ENCODE peak calls at places on chromosomes 16 and 17, in six cellular contexts. Y is MM.1S, D is cardiac muscle cell, E is ascending aorta, R is adrenal gland, W is heart right ventricle. J is an unnamed sample.

GRCh38 chr17:81511800-81512559 is 619 bp downstream of the ACTG1 start:
- DNase-seq in R (peak; percentile 73), W (no peak), E (no peak), D (peak; percentile 43), Y (no peak), J (no peak)

GRCh38 chr16:12208341-12209035 is 232.0 kb downstream of the SNX29 start:
- DNase-seq in W (no peak), R (no peak), E (no peak), D (no peak), Y (no peak), J (no peak)

GRCh38 chr17:3027786-3028532 is 35.4 kb downstream of the OR1D5 start:
- DNase-seq in R (no peak), E (no peak), Y (no peak), W (no peak), D (no peak), J (no peak)

GRCh38 chr16:19680972-19681371 is 37.1 kb downstream of the KNOP1 start:
- DNase-seq in E (no peak), D (no peak), Y (no peak), W (no peak), R (no peak), J (no peak)

GRCh38 chr17:36641331-36641876 is 40.0 kb downstream of the MRM1 start:
- DNase-seq in R (no peak), Y (no peak), W (no peak), E (no peak), D (no peak), J (no peak)

GRCh38 chr16:27324851-27325301 is 11.1 kb downstream of the IL4R start:
- DNase-seq in R (no peak), E (no peak), D (no peak), Y (no peak), W (no peak), J (no peak)

GRCh38 chr16:75265911-75266701 is 14.7 kb upstream of the BCAR1 start:
- DNase-seq in E (no peak), W (peak; percentile 82), Y (no peak), D (peak; percentile 79), R (peak; percentile 86), J (peak; percentile 90)

GRCh38 chr17:36475346-36475970 is 11.0 kb upstream of the ZNHIT3 start:
- DNase-seq in R (no peak), Y (no peak), E (no peak), D (no peak), W (no peak), J (no peak)

GRCh38 chr17:73787721-73788051 is 143.4 kb upstream of the SDK2 start:
- DNase-seq in R (no peak), W (no peak), E (no peak), D (no peak), Y (no peak), J (no peak)

GRCh38 chr17:45384047-45384799 is 48.4 kb downstream of the ARHGAP27 start:
- DNase-seq in Y (no peak), W (no peak), D (peak; percentile 44), E (no peak), R (no peak), J (no peak)

GRCh38 chr16:67964477-67965131 is 3.8 kb downstream of the SLC12A4 start:
- DNase-seq in E (no peak), D (no peak), R (no peak), Y (peak; percentile 70), W (no peak), J (no peak)

GRCh38 chr17:60161598-60162330 is 12.0 kb downstream of the CA4 start:
- DNase-seq in Y (no peak), E (peak; percentile 38), W (no peak), R (no peak), D (no peak), J (peak; percentile 38)

GRCh38 chr17:36931096-36931696 is 6.1 kb upstream of the LHX1 start:
- DNase-seq in D (no peak), Y (no peak), E (no peak), W (no peak), R (no peak), J (no peak)

GRCh38 chr16:1311212-1311737 is 1.8 kb downstream of the UBE2I start:
- DNase-seq in E (no peak), Y (no peak), R (no peak), W (no peak), D (no peak), J (no peak)

GRCh38 chr17:48513097-48513496 is 17.7 kb downstream of the HOXB1 start:
- DNase-seq in D (peak; percentile 37), W (no peak), Y (no peak), E (no peak), R (no peak), J (no peak)

DNA sequence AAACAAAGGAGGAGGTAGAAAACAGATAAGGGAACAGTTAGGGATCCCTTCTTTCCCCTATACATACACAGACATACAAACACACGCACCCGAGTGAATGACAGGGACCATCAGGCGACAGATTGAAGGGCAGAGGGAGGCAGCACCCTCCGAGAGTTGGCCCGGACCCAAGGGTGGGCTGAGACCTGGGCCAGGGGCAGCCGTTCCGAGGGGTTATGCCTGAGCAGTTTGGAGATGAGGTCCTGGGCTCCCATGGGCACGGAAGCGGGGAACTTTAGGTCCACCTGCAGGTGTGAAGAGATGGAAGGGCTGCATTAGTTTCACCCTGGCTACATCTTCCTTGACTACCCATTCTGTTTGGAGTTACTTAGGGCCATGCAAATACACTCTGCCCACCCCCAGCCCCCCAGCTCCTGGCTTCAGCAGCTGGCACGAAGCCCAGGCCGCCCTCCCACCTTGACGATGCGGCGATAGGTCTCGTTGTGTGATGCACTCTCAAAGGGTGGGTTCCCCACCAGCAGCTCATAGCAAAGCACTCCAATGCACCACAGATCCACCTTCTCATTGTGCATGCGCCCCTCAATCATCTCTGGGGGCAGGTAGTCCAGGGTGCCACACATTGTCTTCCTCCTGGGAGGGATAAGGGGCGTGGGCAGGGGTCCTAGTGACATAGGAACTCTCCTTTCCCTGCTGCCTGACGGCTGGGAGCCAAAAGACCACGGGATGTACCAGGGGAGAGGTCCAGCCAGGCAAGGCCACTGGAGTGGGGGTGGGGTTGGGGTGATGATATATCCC is 5.4 kb downstream of the AURKB start:
- DNase-seq in Y (no peak), R (no peak), W (no peak), E (no peak), D (no peak), J (no peak)
- H3K36me3 ChIP-seq in Y (peaks cover 14% of the 10 kb centered on the region), R (no peaks in the 10 kb centered on the region), W (no peaks in the 10 kb centered on the region), E (no peaks in the 10 kb centered on the region), D (peaks cover 6% of the 10 kb centered on the region), J (peaks cover 86% of the 10 kb centered on the region)

DNA sequence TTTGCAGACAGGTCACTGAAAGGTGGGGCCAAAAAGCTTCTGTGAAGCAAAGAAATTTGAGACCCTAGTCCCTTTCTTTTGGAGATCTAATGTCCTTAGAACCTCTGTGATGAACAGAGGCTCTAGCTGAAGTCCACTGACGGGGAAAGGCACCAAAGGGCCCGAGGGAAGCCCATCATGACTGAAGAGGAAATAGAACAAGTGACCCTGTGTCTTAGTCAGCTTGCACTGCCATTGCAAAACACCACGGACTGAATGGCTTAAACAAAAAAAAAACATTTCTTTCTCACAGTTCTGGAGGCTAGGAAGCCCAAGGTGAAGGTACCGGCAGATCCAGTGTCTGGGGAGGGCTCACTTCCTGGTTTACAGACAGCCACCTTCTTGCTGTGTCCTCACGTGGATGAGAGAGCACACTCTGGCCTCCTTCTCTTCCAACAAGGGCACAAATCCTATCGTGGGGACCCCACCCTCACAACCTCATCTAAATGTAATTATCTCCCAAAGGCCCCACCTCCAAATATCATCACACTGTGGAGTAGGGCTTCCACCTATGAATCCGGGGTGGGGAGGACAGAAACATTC is 24.3 kb upstream of the ASGR2 start:
- DNase-seq in D (no peak), Y (no peak), R (no peak), W (no peak), E (no peak), J (no peak)
- H3K36me3 ChIP-seq in D (no peaks in the 10 kb centered on the region), Y (no peaks in the 10 kb centered on the region), R (no peaks in the 10 kb centered on the region), W (no peaks in the 10 kb centered on the region), E (no peaks in the 10 kb centered on the region), J (no peaks in the 10 kb centered on the region)

GRCh38 chr17:35350493-35350892 is 22.9 kb downstream of the SLFN11 start:
- DNase-seq in D (no peak), Y (no peak), E (no peak), W (no peak), R (no peak), J (no peak)

GRCh38 chr17:35352284-35352683 is 21.1 kb downstream of the SLFN11 start:
- DNase-seq in Y (no peak), D (no peak), E (no peak), W (no peak), R (no peak), J (no peak)
- H3K36me3 ChIP-seq in Y (peaks cover 3% of the 10 kb centered on the region), D (no peaks in the 10 kb centered on the region), E (peaks cover 20% of the 10 kb centered on the region), W (no peaks in the 10 kb centered on the region), R (peaks cover 10% of the 10 kb centered on the region), J (peaks cover 43% of the 10 kb centered on the region)

GRCh38 chr16:84018710-84019109 is 23.9 kb downstream of the SLC38A8 start:
- DNase-seq in E (no peak), Y (no peak), D (no peak), R (no peak), W (no peak), J (no peak)

GRCh38 chr16:84024854-84025253 is 17.7 kb downstream of the SLC38A8 start:
- DNase-seq in D (peak; percentile 69), Y (no peak), R (no peak), W (no peak), E (no peak), J (no peak)

GRCh38 chr16:84022641-84023040 is 20.0 kb downstream of the SLC38A8 start:
- DNase-seq in D (no peak), Y (no peak), W (no peak), E (no peak), R (no peak), J (no peak)

GRCh38 chr16:84020353-84020752 is 22.2 kb downstream of the SLC38A8 start:
- DNase-seq in E (no peak), R (no peak), W (peak; percentile 41), D (no peak), Y (no peak), J (no peak)

GRCh38 chr16:84021488-84021887 is 21.1 kb downstream of the SLC38A8 start:
- DNase-seq in W (no peak), E (no peak), R (no peak), D (no peak), Y (no peak), J (no peak)
- H3K36me3 ChIP-seq in W (no peaks in the 10 kb centered on the region), E (no peaks in the 10 kb centered on the region), R (no peaks in the 10 kb centered on the region), D (no peaks in the 10 kb centered on the region), Y (no peaks in the 10 kb centered on the region), J (no peaks in the 10 kb centered on the region)

DNA sequence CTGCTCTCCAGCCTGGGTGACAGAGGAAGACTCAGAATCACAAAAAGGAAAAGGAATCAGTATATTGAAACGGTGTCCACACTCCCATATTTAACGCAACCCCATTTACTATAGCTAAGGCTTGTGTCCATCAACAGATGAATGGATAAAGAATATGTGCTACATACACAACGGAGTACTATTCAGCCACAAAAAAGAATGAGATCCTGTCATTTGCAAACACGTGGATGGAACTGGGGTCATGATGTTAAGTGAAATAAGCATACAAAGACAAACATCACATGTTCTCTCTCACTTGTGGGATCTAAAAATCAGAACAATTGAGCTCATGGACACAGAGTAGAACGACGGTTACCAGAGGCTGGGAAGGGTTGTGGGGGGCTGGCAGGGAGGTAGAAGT is 55.1 kb downstream of the ZNF778 start:
- DNase-seq in Y (no peak), E (no peak), D (no peak), W (no peak), R (no peak), J (no peak)
- H3K36me3 ChIP-seq in Y (no peaks in the 10 kb centered on the region), E (peaks cover 54% of the 10 kb centered on the region), D (peaks cover 34% of the 10 kb centered on the region), W (peaks cover 4% of the 10 kb centered on the region), R (peaks cover 56% of the 10 kb centered on the region), J (peaks cover 81% of the 10 kb centered on the region)

J was measured in HAP-1.